ENCODE peak calls at places on chromosomes 11 and 22, in eight cellular contexts. S, I, M, T, B, N, X and Z are unnamed samples.

GRCh38 chr22:49481651-49482399 is 345.8 kb downstream of the BRD1 start:
- DNase-seq in X (no peak), T (no peak), S (no peak), M (no peak), B (no peak), N (no peak), I (no peak), Z (no peak)

GRCh38 chr22:24819941-24820461 is 14.0 kb downstream of the SGSM1 start:
- DNase-seq in X (no peak), I (no peak), B (peak; percentile 73), M (no peak), T (no peak), S (no peak), N (no peak), Z (no peak)

GRCh38 chr22:30541979-30542810 is 4.3 kb downstream of the SEC14L6 start:
- DNase-seq in T (no peak), M (no peak), I (no peak), S (no peak), X (no peak), B (no peak), N (no peak), Z (no peak)

GRCh38 chr22:47622541-47622940 is 860.1 kb downstream of the TBC1D22A start:
- DNase-seq in T (no peak), B (no peak), M (no peak), X (no peak), N (no peak), S (no peak), I (peak; percentile 43), Z (no peak)

GRCh38 chr11:118447423-118447822 is 11.1 kb downstream of the KMT2A start:
- DNase-seq in I (no peak), S (no peak), X (no peak), T (no peak), N (no peak), B (no peak), M (no peak), Z (no peak)

GRCh38 chr22:49300241-49300640 is 527.4 kb downstream of the BRD1 start:
- DNase-seq in N (no peak), B (no peak), T (no peak), I (peak; percentile 36), M (no peak), X (no peak), S (no peak), Z (no peak)

GRCh38 chr22:35894937-35895708 is 133.5 kb downstream of the RBFOX2 start:
- DNase-seq in N (peak; percentile 24), I (no peak), X (no peak), B (no peak), T (no peak), S (peak; percentile 6), M (peak; percentile 99), Z (peak; percentile 96)

GRCh38 chr11:26229270-26229669 is 102.7 kb upstream of the ANO3 start:
- DNase-seq in X (no peak), S (peak; percentile 67), N (no peak), B (no peak), M (peak; percentile 89), I (no peak), T (no peak), Z (peak; percentile 78)

GRCh38 chr22:39256979-39257378 is 12.2 kb upstream of the PDGFB start:
- DNase-seq in T (no peak), N (no peak), B (no peak), I (no peak), X (no peak), M (no peak), S (no peak), Z (no peak)

GRCh38 chr11:120031612-120032600 is 106.0 kb downstream of the TRIM29 start:
- DNase-seq in N (no peak), M (no peak), X (no peak), B (no peak), T (no peak), I (no peak), S (no peak), Z (no peak)

GRCh38 chr22:50118557-50119168 is 28.9 kb downstream of the MOV10L1 start:
- DNase-seq in S (no peak), I (no peak), B (no peak), T (no peak), M (no peak), X (no peak), N (no peak), Z (no peak)

GRCh38 chr11:103851166-103851651 is 185.2 kb upstream of the DDI1 start:
- DNase-seq in X (no peak), I (no peak), N (no peak), T (no peak), S (no peak), M (peak; percentile 39), B (no peak), Z (no peak)

GRCh38 chr11:76738618-76739220 is 44.4 kb upstream of the TSKU start:
- DNase-seq in N (no peak), M (no peak), X (no peak), I (no peak), S (no peak), B (peak; percentile 56), T (no peak), Z (no peak)

GRCh38 chr22:28759861-28760560 is 12.5 kb upstream of the CCDC117 start:
- DNase-seq in S (no peak), B (no peak), I (peak; percentile 14), T (no peak), M (peak; percentile 40), X (no peak), N (no peak), Z (no peak)

GRCh38 chr22:42473484-42474193 is 41.4 kb upstream of the NFAM1 start:
- DNase-seq in N (no peak), X (no peak), S (peak; percentile 45), M (peak; percentile 75), B (no peak), T (no peak), I (no peak), Z (peak; percentile 74)

GRCh38 chr22:39243443-39244072 is 1.2 kb downstream of the PDGFB start:
- DNase-seq in M (peak; percentile 52), I (no peak), N (no peak), X (no peak), T (no peak), B (no peak), S (no peak), Z (no peak)

GRCh38 chr11:71530602-71531001 is 3.5 kb downstream of the KRTAP5-7 start:
- DNase-seq in S (no peak), X (no peak), N (no peak), B (no peak), T (no peak), M (no peak), I (no peak), Z (no peak)

GRCh38 chr22:36816635-36817428 is at the start of gene PVALB:
- DNase-seq in M (peak; percentile 40), S (peak; percentile 7), X (peak; percentile 51), B (peak; percentile 23), N (no peak), T (no peak), I (no peak), Z (peak; percentile 13)

GRCh38 chr22:47613606-47614350 is 851.3 kb downstream of the TBC1D22A start:
- DNase-seq in B (no peak), I (peak; percentile 51), N (no peak), X (no peak), M (no peak), S (no peak), T (no peak), Z (no peak)

GRCh38 chr11:117554601-117555333 is 227.1 kb downstream of the CEP164 start:
- DNase-seq in N (no peak), B (no peak), X (no peak), I (peak; percentile 18), T (no peak), M (peak; percentile 41), S (no peak), Z (no peak)

GRCh38 chr11:31240340-31240904 is 129.1 kb downstream of the DCDC1 start:
- DNase-seq in N (no peak), X (peak; percentile 26), M (peak; percentile 63), T (no peak), I (no peak), S (peak; percentile 33), B (no peak), Z (peak; percentile 67)

GRCh38 chr22:49328076-49328475 is 499.6 kb downstream of the BRD1 start:
- DNase-seq in S (no peak), I (peak; percentile 21), M (no peak), X (no peak), B (no peak), N (no peak), T (no peak), Z (no peak)

GRCh38 chr11:63761173-63761572 is 7.4 kb downstream of the ZFTA start:
- DNase-seq in S (no peak), M (no peak), T (no peak), X (peak; percentile 44), N (no peak), I (no peak), B (no peak), Z (no peak)

GRCh38 chr11:73652046-73652730 is 5.8 kb downstream of the PLEKHB1 start:
- DNase-seq in I (no peak), M (no peak), X (no peak), S (no peak), N (peak; percentile 85), T (no peak), B (no peak), Z (no peak)

GRCh38 chr11:41201156-41201555 is 258.3 kb downstream of the LRRC4C start:
- DNase-seq in X (peak; percentile 73), M (peak; percentile 62), T (no peak), S (peak; percentile 48), I (no peak), B (no peak), N (no peak), Z (peak; percentile 67)

GRCh38 chr22:38733329-38734202 is 22.2 kb downstream of the SUN2 start:
- DNase-seq in M (peak; percentile 46), X (peak; percentile 82), B (peak; percentile 64), N (peak; percentile 86), I (peak; percentile 84), S (peak; percentile 12), T (no peak), Z (peak; percentile 51)

GRCh38 chr11:68751331-68751856 is at the start of gene TESMIN:
- DNase-seq in S (peak; percentile 79), M (peak; percentile 88), I (peak; percentile 99), N (no peak), T (peak; percentile 89), B (peak; percentile 89), X (peak; percentile 91), Z (peak; percentile 85)

GRCh38 chr11:75499423-75500305 is 26.1 kb downstream of the GDPD5 start:
- DNase-seq in X (no peak), T (no peak), B (no peak), M (peak; percentile 73), N (no peak), I (no peak), S (peak; percentile 14), Z (peak; percentile 88)

GRCh38 chr11:63840356-63841060 is 1.6 kb downstream of the MARK2 start:
- DNase-seq in M (no peak), N (no peak), I (no peak), X (no peak), S (no peak), T (no peak), B (no peak), Z (peak; percentile 3)

GRCh38 chr11:126823271-126823670 is 177.3 kb downstream of the KIRREL3 start:
- DNase-seq in M (no peak), T (no peak), X (peak; percentile 36), S (no peak), N (no peak), I (no peak), B (no peak), Z (no peak)

GRCh38 chr11:26749927-26750326 is 28.1 kb upstream of the SLC5A12 start:
- DNase-seq in N (no peak), B (no peak), I (no peak), X (no peak), M (no peak), S (no peak), T (no peak), Z (no peak)

GRCh38 chr11:8867856-8868705 is 42.9 kb upstream of the AKIP1 start:
- DNase-seq in T (no peak), M (peak; percentile 59), N (no peak), B (no peak), I (no peak), X (no peak), S (no peak), Z (peak; percentile 58)

GRCh38 chr11:115996808-115997188 is 492.6 kb upstream of the CADM1 start:
- DNase-seq in X (no peak), S (no peak), B (no peak), N (no peak), I (no peak), M (no peak), T (no peak), Z (no peak)

GRCh38 chr22:26428515-26429457 is at the start of gene ASPHD2:
- DNase-seq in B (peak; percentile 54), N (peak; percentile 38), T (peak; percentile 82), X (peak; percentile 80), M (peak; percentile 60), S (peak; percentile 13), I (peak; percentile 93), Z (peak; percentile 39)